ENCODE peak calls at places on chromosomes 12 and 14, in ten cellular contexts. One of them, this sample, is unnamed.

GRCh38 chr12:92503029-92503931 is 199.5 kb upstream of the PLEKHG7 start:
- DNase-seq in CD8-positive, alpha-beta T cell: no peak
- DNase-seq in pancreas: peak
- DNase-seq in fibroblast of the aortic adventitia: no peak
- DNase-seq in heart left ventricle: no peak
- DNase-seq in stomach: no peak
- DNase-seq in HCT116: no peak
- DNase-seq in epithelial cell of esophagus: no peak
- DNase-seq in kidney epithelial cell: no peak
- DNase-seq in A549: no peak
- DNase-seq in this sample: no peak

GRCh38 chr14:60753264-60754126 is 18.9 kb downstream of the MNAT1 start:
- DNase-seq in CD8-positive, alpha-beta T cell: peak
- DNase-seq in pancreas: no peak
- DNase-seq in fibroblast of the aortic adventitia: no peak
- DNase-seq in heart left ventricle: no peak
- DNase-seq in stomach: no peak
- DNase-seq in HCT116: no peak
- DNase-seq in epithelial cell of esophagus: no peak
- DNase-seq in kidney epithelial cell: no peak
- DNase-seq in A549: no peak
- DNase-seq in this sample: no peak

GRCh38 chr12:65609359-65609771 is 214.9 kb upstream of the HMGA2 start:
- DNase-seq in CD8-positive, alpha-beta T cell: no peak
- DNase-seq in pancreas: no peak
- DNase-seq in fibroblast of the aortic adventitia: peak
- DNase-seq in heart left ventricle: no peak
- DNase-seq in stomach: no peak
- DNase-seq in HCT116: peak
- DNase-seq in epithelial cell of esophagus: peak
- DNase-seq in kidney epithelial cell: peak
- DNase-seq in A549: peak
- DNase-seq in this sample: peak

GRCh38 chr14:54498095-54498531 is 9.3 kb upstream of the GMFB start:
- DNase-seq in CD8-positive, alpha-beta T cell: no peak
- DNase-seq in pancreas: no peak
- DNase-seq in fibroblast of the aortic adventitia: no peak
- DNase-seq in heart left ventricle: no peak
- DNase-seq in stomach: no peak
- DNase-seq in HCT116: no peak
- DNase-seq in epithelial cell of esophagus: no peak
- DNase-seq in kidney epithelial cell: no peak
- DNase-seq in A549: no peak
- DNase-seq in this sample: no peak

GRCh38 chr12:43981726-43982125 is 145.8 kb downstream of the TMEM117 start:
- DNase-seq in CD8-positive, alpha-beta T cell: no peak
- DNase-seq in pancreas: no peak
- DNase-seq in fibroblast of the aortic adventitia: no peak
- DNase-seq in heart left ventricle: no peak
- DNase-seq in stomach: no peak
- DNase-seq in HCT116: no peak
- DNase-seq in epithelial cell of esophagus: no peak
- DNase-seq in kidney epithelial cell: no peak
- DNase-seq in A549: no peak
- DNase-seq in this sample: no peak

GRCh38 chr12:58922849-58923248 is 2.5 kb upstream of the LRIG3 start:
- DNase-seq in CD8-positive, alpha-beta T cell: no peak
- DNase-seq in pancreas: no peak
- DNase-seq in fibroblast of the aortic adventitia: peak
- DNase-seq in heart left ventricle: no peak
- DNase-seq in stomach: no peak
- DNase-seq in HCT116: no peak
- DNase-seq in epithelial cell of esophagus: no peak
- DNase-seq in kidney epithelial cell: no peak
- DNase-seq in A549: peak
- DNase-seq in this sample: peak

GRCh38 chr12:12810507-12811143 is 2.5 kb upstream of the DDX47 start:
- DNase-seq in CD8-positive, alpha-beta T cell: no peak
- DNase-seq in pancreas: no peak
- DNase-seq in fibroblast of the aortic adventitia: no peak
- DNase-seq in heart left ventricle: no peak
- DNase-seq in stomach: no peak
- DNase-seq in HCT116: no peak
- DNase-seq in epithelial cell of esophagus: no peak
- DNase-seq in kidney epithelial cell: no peak
- DNase-seq in A549: no peak
- DNase-seq in this sample: no peak

GRCh38 chr12:14481201-14481600 is 86.5 kb downstream of the PLBD1 start:
- DNase-seq in CD8-positive, alpha-beta T cell: no peak
- DNase-seq in pancreas: no peak
- DNase-seq in fibroblast of the aortic adventitia: no peak
- DNase-seq in heart left ventricle: no peak
- DNase-seq in stomach: no peak
- DNase-seq in HCT116: no peak
- DNase-seq in epithelial cell of esophagus: no peak
- DNase-seq in kidney epithelial cell: no peak
- DNase-seq in A549: no peak
- DNase-seq in this sample: no peak

GRCh38 chr14:32711103-32711680 is 227.5 kb upstream of the NPAS3 start:
- DNase-seq in CD8-positive, alpha-beta T cell: no peak
- DNase-seq in pancreas: peak
- DNase-seq in fibroblast of the aortic adventitia: peak
- DNase-seq in heart left ventricle: no peak
- DNase-seq in stomach: no peak
- DNase-seq in HCT116: peak
- DNase-seq in epithelial cell of esophagus: peak
- DNase-seq in kidney epithelial cell: no peak
- DNase-seq in A549: peak
- DNase-seq in this sample: peak

GRCh38 chr12:120215766-120216735 is 15.1 kb upstream of the RPLP0 start:
- DNase-seq in CD8-positive, alpha-beta T cell: no peak
- DNase-seq in pancreas: no peak
- DNase-seq in fibroblast of the aortic adventitia: no peak
- DNase-seq in heart left ventricle: no peak
- DNase-seq in stomach: no peak
- DNase-seq in HCT116: no peak
- DNase-seq in epithelial cell of esophagus: no peak
- DNase-seq in kidney epithelial cell: no peak
- DNase-seq in A549: no peak
- DNase-seq in this sample: no peak

GRCh38 chr14:49479432-49479831 is 106.7 kb downstream of the RPS29 start:
- DNase-seq in CD8-positive, alpha-beta T cell: no peak
- DNase-seq in pancreas: peak
- DNase-seq in fibroblast of the aortic adventitia: peak
- DNase-seq in heart left ventricle: no peak
- DNase-seq in stomach: peak
- DNase-seq in HCT116: no peak
- DNase-seq in epithelial cell of esophagus: no peak
- DNase-seq in kidney epithelial cell: no peak
- DNase-seq in A549: no peak
- DNase-seq in this sample: no peak

GRCh38 chr14:81471062-81471461 is 62.6 kb downstream of the SEL1L start:
- DNase-seq in CD8-positive, alpha-beta T cell: no peak
- DNase-seq in pancreas: no peak
- DNase-seq in fibroblast of the aortic adventitia: no peak
- DNase-seq in heart left ventricle: no peak
- DNase-seq in stomach: no peak
- DNase-seq in HCT116: no peak
- DNase-seq in epithelial cell of esophagus: no peak
- DNase-seq in kidney epithelial cell: no peak
- DNase-seq in A549: no peak
- DNase-seq in this sample: no peak

GRCh38 chr12:96236221-96236822 is 42.1 kb downstream of the ELK3 start:
- DNase-seq in CD8-positive, alpha-beta T cell: no peak
- DNase-seq in pancreas: no peak
- DNase-seq in fibroblast of the aortic adventitia: peak
- DNase-seq in heart left ventricle: no peak
- DNase-seq in stomach: no peak
- DNase-seq in HCT116: no peak
- DNase-seq in epithelial cell of esophagus: no peak
- DNase-seq in kidney epithelial cell: no peak
- DNase-seq in A549: no peak
- DNase-seq in this sample: peak

GRCh38 chr14:98782062-98782461 is 489.9 kb downstream of the BCL11B start:
- DNase-seq in CD8-positive, alpha-beta T cell: no peak
- DNase-seq in pancreas: no peak
- DNase-seq in fibroblast of the aortic adventitia: no peak
- DNase-seq in heart left ventricle: no peak
- DNase-seq in stomach: no peak
- DNase-seq in HCT116: no peak
- DNase-seq in epithelial cell of esophagus: no peak
- DNase-seq in kidney epithelial cell: no peak
- DNase-seq in A549: no peak
- DNase-seq in this sample: no peak

GRCh38 chr14:69611264-69612013 is at the start of gene SUSD6:
- DNase-seq in CD8-positive, alpha-beta T cell: peak
- DNase-seq in pancreas: peak
- DNase-seq in fibroblast of the aortic adventitia: peak
- DNase-seq in heart left ventricle: peak
- DNase-seq in stomach: peak
- DNase-seq in HCT116: peak
- DNase-seq in epithelial cell of esophagus: peak
- DNase-seq in kidney epithelial cell: peak
- DNase-seq in A549: peak
- DNase-seq in this sample: peak

GRCh38 chr12:116882742-116883141 is 1.5 kb upstream of the HRK start:
- DNase-seq in CD8-positive, alpha-beta T cell: no peak
- DNase-seq in pancreas: no peak
- DNase-seq in fibroblast of the aortic adventitia: peak
- DNase-seq in heart left ventricle: no peak
- DNase-seq in stomach: no peak
- DNase-seq in HCT116: no peak
- DNase-seq in epithelial cell of esophagus: peak
- DNase-seq in kidney epithelial cell: no peak
- DNase-seq in A549: peak
- DNase-seq in this sample: peak

GRCh38 chr12:45227668-45228067 is 11.8 kb downstream of the ANO6 start:
- DNase-seq in CD8-positive, alpha-beta T cell: no peak
- DNase-seq in pancreas: no peak
- DNase-seq in fibroblast of the aortic adventitia: no peak
- DNase-seq in heart left ventricle: no peak
- DNase-seq in stomach: no peak
- DNase-seq in HCT116: no peak
- DNase-seq in epithelial cell of esophagus: no peak
- DNase-seq in kidney epithelial cell: no peak
- DNase-seq in A549: no peak
- DNase-seq in this sample: no peak

GRCh38 chr12:49323524-49324097 is 556 bp downstream of the TROAP start:
- DNase-seq in CD8-positive, alpha-beta T cell: no peak
- DNase-seq in pancreas: no peak
- DNase-seq in fibroblast of the aortic adventitia: no peak
- DNase-seq in heart left ventricle: no peak
- DNase-seq in stomach: no peak
- DNase-seq in HCT116: no peak
- DNase-seq in epithelial cell of esophagus: no peak
- DNase-seq in kidney epithelial cell: no peak
- DNase-seq in A549: no peak
- DNase-seq in this sample: no peak

GRCh38 chr14:72774141-72774540 is 119.8 kb downstream of the DPF3 start:
- DNase-seq in CD8-positive, alpha-beta T cell: no peak
- DNase-seq in pancreas: no peak
- DNase-seq in fibroblast of the aortic adventitia: no peak
- DNase-seq in heart left ventricle: no peak
- DNase-seq in stomach: no peak
- DNase-seq in HCT116: no peak
- DNase-seq in epithelial cell of esophagus: no peak
- DNase-seq in kidney epithelial cell: no peak
- DNase-seq in A549: no peak
- DNase-seq in this sample: no peak

GRCh38 chr12:91196436-91196835 is 13.8 kb upstream of the DCN start:
- DNase-seq in CD8-positive, alpha-beta T cell: no peak
- DNase-seq in pancreas: no peak
- DNase-seq in fibroblast of the aortic adventitia: no peak
- DNase-seq in heart left ventricle: no peak
- DNase-seq in stomach: no peak
- DNase-seq in HCT116: no peak
- DNase-seq in epithelial cell of esophagus: no peak
- DNase-seq in kidney epithelial cell: no peak
- DNase-seq in A549: no peak
- DNase-seq in this sample: no peak
- H3K4me3 ChIP-seq in CD8-positive, alpha-beta T cell: no peak
- H3K4me3 ChIP-seq in pancreas: no peak
- H3K4me3 ChIP-seq in fibroblast of the aortic adventitia: no peak
- H3K4me3 ChIP-seq in heart left ventricle: no peak
- H3K4me3 ChIP-seq in stomach: no peak
- H3K4me3 ChIP-seq in HCT116: no peak
- H3K4me3 ChIP-seq in epithelial cell of esophagus: no peak
- H3K4me3 ChIP-seq in kidney epithelial cell: no peak
- H3K4me3 ChIP-seq in A549: no peak
- H3K4me3 ChIP-seq in this sample: no peak

DNA sequence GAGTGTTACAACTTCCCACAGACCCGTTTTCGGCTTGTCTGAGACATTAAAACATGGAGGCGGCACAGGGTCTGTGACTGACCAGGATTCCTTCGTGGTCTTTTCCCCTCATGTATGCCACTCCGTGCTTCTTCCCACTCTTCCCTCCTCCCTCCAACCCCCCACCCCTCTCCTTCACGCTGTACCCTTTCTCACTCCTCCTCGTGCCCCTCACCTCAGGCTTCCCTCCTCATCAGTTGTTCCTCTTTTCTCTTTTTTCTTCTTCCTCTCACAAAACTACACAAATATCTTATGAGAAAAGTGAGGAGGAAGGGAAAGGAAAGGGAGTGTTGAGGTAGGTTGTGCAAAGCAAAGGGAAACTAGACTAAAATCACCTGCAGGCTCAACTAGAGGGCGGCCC is 160.9 kb upstream of the GZMB start:
- DNase-seq in CD8-positive, alpha-beta T cell: no peak
- DNase-seq in pancreas: no peak
- DNase-seq in fibroblast of the aortic adventitia: no peak
- DNase-seq in heart left ventricle: no peak
- DNase-seq in stomach: no peak
- DNase-seq in HCT116: no peak
- DNase-seq in epithelial cell of esophagus: no peak
- DNase-seq in kidney epithelial cell: no peak
- DNase-seq in A549: no peak
- DNase-seq in this sample: no peak
- TF ChIP-seq CTCF in CD8-positive, alpha-beta T cell: no peak
- TF ChIP-seq CTCF in pancreas: no peak
- TF ChIP-seq CTCF in fibroblast of the aortic adventitia: no peak
- TF ChIP-seq CTCF in heart left ventricle: no peak
- TF ChIP-seq CTCF in stomach: no peak
- TF ChIP-seq CTCF in HCT116: no peak
- TF ChIP-seq CTCF in epithelial cell of esophagus: no peak
- TF ChIP-seq CTCF in kidney epithelial cell: no peak
- TF ChIP-seq CTCF in A549: no peak
- TF ChIP-seq CTCF in this sample: no peak

GRCh38 chr14:34554540-34555250 is 15.2 kb upstream of the EAPP start:
- DNase-seq in CD8-positive, alpha-beta T cell: no peak
- DNase-seq in pancreas: no peak
- DNase-seq in fibroblast of the aortic adventitia: peak
- DNase-seq in heart left ventricle: no peak
- DNase-seq in stomach: peak
- DNase-seq in HCT116: no peak
- DNase-seq in epithelial cell of esophagus: peak
- DNase-seq in kidney epithelial cell: no peak
- DNase-seq in A549: peak
- DNase-seq in this sample: no peak
- H3K4me3 ChIP-seq in CD8-positive, alpha-beta T cell: no peak
- H3K4me3 ChIP-seq in pancreas: no peak
- H3K4me3 ChIP-seq in fibroblast of the aortic adventitia: peak
- H3K4me3 ChIP-seq in heart left ventricle: no peak
- H3K4me3 ChIP-seq in stomach: no peak
- H3K4me3 ChIP-seq in HCT116: no peak
- H3K4me3 ChIP-seq in epithelial cell of esophagus: no peak
- H3K4me3 ChIP-seq in kidney epithelial cell: no peak
- H3K4me3 ChIP-seq in A549: peak
- H3K4me3 ChIP-seq in this sample: no peak

GRCh38 chr14:21090194-21090939 is 8.1 kb downstream of the ZNF219 start:
- DNase-seq in CD8-positive, alpha-beta T cell: no peak
- DNase-seq in pancreas: no peak
- DNase-seq in fibroblast of the aortic adventitia: no peak
- DNase-seq in heart left ventricle: no peak
- DNase-seq in stomach: no peak
- DNase-seq in HCT116: no peak
- DNase-seq in epithelial cell of esophagus: no peak
- DNase-seq in kidney epithelial cell: no peak
- DNase-seq in A549: no peak
- DNase-seq in this sample: no peak
- TF ChIP-seq CTCF in CD8-positive, alpha-beta T cell: no peak
- TF ChIP-seq CTCF in pancreas: no peak
- TF ChIP-seq CTCF in fibroblast of the aortic adventitia: peak
- TF ChIP-seq CTCF in heart left ventricle: peak
- TF ChIP-seq CTCF in stomach: peak
- TF ChIP-seq CTCF in HCT116: peak
- TF ChIP-seq CTCF in epithelial cell of esophagus: peak
- TF ChIP-seq CTCF in kidney epithelial cell: peak
- TF ChIP-seq CTCF in A549: peak
- TF ChIP-seq CTCF in this sample: peak

This sample was measured in fibroblast of pulmonary artery.